ENCODE peak calls at places on chromosome 7, in five cellular contexts. F is H1, L is neural progenitor cell, D is heart left ventricle, O is transverse colon. E is an unnamed sample. For H3K4me1, the result is how much of the 10 kb centered on the place peaks cover.

GRCh38 chr7:107922891-107923290 is 31.9 kb downstream of the DLD start:
- DNase-seq in F (no peak), L (no peak), O (no peak), D (no peak), E (no peak)

GRCh38 chr7:151435103-151435916 is 4.6 kb downstream of the CRYGN start:
- DNase-seq in L (no peak), O (no peak), D (no peak), F (no peak), E (no peak)

GRCh38 chr7:93015193-93016084 is 102.3 kb downstream of the SAMD9 start:
- DNase-seq in O (no peak), L (no peak), D (no peak), F (no peak), E (peak)

GRCh38 chr7:134845461-134845860 is 66.0 kb downstream of the CALD1 start:
- DNase-seq in D (no peak), O (no peak), F (no peak), L (no peak), E (no peak)

GRCh38 chr7:36313607-36314006 is 76.1 kb upstream of the ANLN start:
- DNase-seq in O (no peak), D (no peak), F (no peak), L (no peak), E (no peak)

GRCh38 chr7:651032-651728 is 75.3 kb upstream of the DNAAF5 start:
- DNase-seq in O (no peak), F (no peak), L (no peak), D (no peak), E (no peak)

GRCh38 chr7:142798451-142799438 is 28.0 kb downstream of the PRSS2 start:
- DNase-seq in L (no peak), F (peak), O (no peak), D (no peak), E (no peak)

GRCh38 chr7:80053098-80053497 is 81.5 kb upstream of the GNAI1 start:
- DNase-seq in L (peak), F (no peak), O (no peak), D (no peak), E (no peak)

GRCh38 chr7:95397381-95397780 is 1.2 kb upstream of the PON3 start:
- DNase-seq in L (no peak), O (no peak), D (no peak), F (no peak), E (no peak)

GRCh38 chr7:159015081-159015893 is 129.4 kb downstream of the VIPR2 start:
- DNase-seq in O (peak), L (no peak), F (no peak), D (peak), E (no peak)

GRCh38 chr7:44184221-44184873 is 4.9 kb downstream of the GCK start:
- DNase-seq in D (no peak), O (no peak), F (no peak), L (peak), E (peak)

GRCh38 chr7:78985509-78985908 is 468.0 kb downstream of the MAGI2 start:
- DNase-seq in O (no peak), F (no peak), L (no peak), D (no peak), E (no peak)

GRCh38 chr7:4613855-4614548 is 68.1 kb upstream of the FOXK1 start:
- DNase-seq in L (no peak), O (no peak), F (no peak), D (no peak), E (peak)

GRCh38 chr7:111556977-111557376 is 5.3 kb downstream of the IMMP2L start:
- DNase-seq in F (no peak), O (no peak), L (no peak), D (no peak), E (no peak)

DNA sequence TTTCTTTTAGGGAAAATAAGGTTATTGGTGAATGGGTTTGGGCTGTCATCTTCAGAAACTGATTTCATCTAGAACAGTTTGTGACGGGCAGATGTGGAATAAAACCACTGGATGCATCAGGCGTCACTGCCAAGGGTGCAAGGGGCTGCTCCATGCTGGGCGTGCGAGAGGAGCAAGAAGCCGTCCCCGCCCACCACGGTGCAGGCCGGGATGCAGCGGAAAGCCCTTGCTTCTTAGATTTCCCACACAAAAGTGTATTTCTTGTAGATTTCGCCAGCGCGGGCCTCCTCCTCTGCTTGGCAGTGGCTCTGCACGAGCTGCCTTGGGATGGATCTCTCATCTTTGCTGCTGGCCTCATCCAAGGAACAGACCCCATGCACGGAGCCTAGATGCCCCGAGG is 189.3 kb downstream of the CUX1 start:
- DNase-seq in L (no peak), F (no peak), O (no peak), D (no peak), E (no peak)
- H3K4me1 ChIP-seq in L (under half), F (under half), O (under half), D (under half), E (under half)

GRCh38 chr7:28984631-28985030 is 26.5 kb upstream of the TRIL start:
- DNase-seq in L (peak), O (peak), D (peak), F (no peak), E (peak)
- H3K4me1 ChIP-seq in L (under half), O (under half), D (under half), F (under half), E (under half)

GRCh38 chr7:90678986-90679385 is 82.9 kb downstream of the CDK14 start:
- DNase-seq in F (no peak), D (no peak), L (peak), O (no peak), E (peak)
- H3K4me1 ChIP-seq in F (under half), D (under half), L (under half), O (under half), E (half or more)

GRCh38 chr7:50309736-50310135 is 5.2 kb downstream of the IKZF1 start:
- DNase-seq in D (no peak), F (no peak), L (no peak), O (no peak), E (no peak)

GRCh38 chr7:50312176-50312575 is 7.7 kb downstream of the IKZF1 start:
- DNase-seq in O (no peak), L (no peak), D (no peak), F (no peak), E (no peak)

GRCh38 chr7:50308301-50309129 is 4.0 kb downstream of the IKZF1 start:
- DNase-seq in D (no peak), L (peak), O (no peak), F (no peak), E (no peak)

GRCh38 chr7:50309130-50309478 is 4.6 kb downstream of the IKZF1 start:
- DNase-seq in L (no peak), D (no peak), F (no peak), O (no peak), E (no peak)

GRCh38 chr7:50310361-50310760 is 5.8 kb downstream of the IKZF1 start:
- DNase-seq in O (no peak), D (no peak), F (no peak), L (no peak), E (no peak)
- H3K4me1 ChIP-seq in O (under half), D (under half), F (under half), L (under half), E (under half)

GRCh38 chr7:100432621-100433275 is 3.1 kb downstream of the MEPCE start:
- DNase-seq in O (no peak), F (no peak), D (no peak), L (no peak), E (no peak)
- H3K4me1 ChIP-seq in O (under half), F (under half), D (half or more), L (under half), E (under half)

GRCh38 chr7:139681463-139681755 is 96.4 kb downstream of the HIPK2 start:
- DNase-seq in O (no peak), D (no peak), F (no peak), L (no peak), E (no peak)
- H3K4me1 ChIP-seq in O (under half), D (half or more), F (under half), L (under half), E (under half)

DNA sequence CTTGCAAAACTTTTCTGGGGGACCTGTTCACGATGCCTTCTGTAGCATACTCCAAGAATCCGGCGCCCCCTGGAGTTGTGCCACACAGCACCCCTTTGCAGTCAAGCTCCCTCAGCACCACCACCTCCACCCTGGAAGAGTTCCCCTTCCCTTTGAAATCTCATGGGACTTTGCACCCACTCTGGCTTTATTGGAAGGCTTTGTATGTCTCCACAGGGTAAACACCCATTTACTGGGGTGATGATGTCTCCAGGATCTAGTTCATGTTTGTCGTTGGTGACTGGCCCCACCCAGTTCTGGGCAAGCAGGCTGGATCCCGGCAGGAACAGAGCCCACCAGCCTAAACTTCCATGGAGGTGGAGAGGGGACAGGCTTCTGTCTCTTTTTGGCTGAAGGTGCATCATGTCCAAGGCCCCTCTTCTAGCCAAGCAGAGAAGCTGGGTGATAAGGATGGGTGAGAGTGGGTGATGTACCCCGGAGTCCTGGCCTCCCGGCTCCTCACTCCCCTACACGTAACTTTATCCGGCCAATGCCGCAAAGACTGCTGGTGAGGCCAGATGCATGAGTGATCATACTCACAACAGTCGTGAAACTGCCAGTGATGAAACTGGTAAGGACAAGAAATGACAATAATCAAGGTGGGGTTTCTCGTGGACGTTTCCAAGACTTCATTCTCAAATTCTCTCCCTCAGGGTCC is 727 bp upstream of the CLDN4 start:
- DNase-seq in D (no peak), O (peak), L (no peak), F (no peak), E (no peak)
- H3K4me1 ChIP-seq in D (under half), O (half or more), L (under half), F (under half), E (under half)

E was measured in SJCRH30.